ENCODE peak calls at places on chromosome 5, in four cellular contexts. B is GM12878, Q is HL-60, C is K562. T is an unnamed sample.

GRCh38 chr5:96548941-96549340 is 113.2 kb upstream of the CAST start:
- DNase-seq in B (no peak), Q (no peak), C (no peak), T (no peak)

GRCh38 chr5:169006206-169006605 is 294.7 kb downstream of the SLIT3 start:
- DNase-seq in B (no peak), Q (no peak), C (no peak), T (no peak)

GRCh38 chr5:126884269-126884819 is 107.4 kb downstream of the LMNB1 start:
- DNase-seq in B (no peak), Q (no peak), C (peak), T (no peak)

GRCh38 chr5:173499471-173500212 is 116.8 kb downstream of the BOD1 start:
- DNase-seq in B (no peak), Q (no peak), C (no peak), T (no peak)

GRCh38 chr5:42555797-42556196 is 132.6 kb downstream of the GHR start:
- DNase-seq in B (no peak), Q (no peak), C (no peak), T (no peak)

GRCh38 chr5:10479226-10479721 is 37.6 kb downstream of the ROPN1L start:
- DNase-seq in B (no peak), Q (no peak), C (no peak), T (no peak)

GRCh38 chr5:10511741-10512640 is 51.9 kb upstream of the ANKRD33B start:
- DNase-seq in B (no peak), Q (no peak), C (no peak), T (no peak)

GRCh38 chr5:92801921-92802320 is 779.1 kb downstream of the NR2F1-AS1 start:
- DNase-seq in B (no peak), Q (no peak), C (no peak), T (no peak)

GRCh38 chr5:42881416-42882109 is 69.9 kb upstream of the SELENOP start:
- DNase-seq in B (no peak), Q (no peak), C (no peak), T (no peak)

GRCh38 chr5:112614986-112615385 is 122.7 kb upstream of the APC start:
- DNase-seq in B (no peak), Q (no peak), C (no peak), T (no peak)

GRCh38 chr5:40559306-40559705 is 120.4 kb upstream of the PTGER4 start:
- DNase-seq in B (no peak), Q (no peak), C (no peak), T (no peak)

GRCh38 chr5:80070338-80071056 is 35.3 kb downstream of the THBS4 start:
- DNase-seq in B (peak), Q (no peak), C (no peak), T (no peak)
- TF ChIP-seq POLR2AphosphoS5 in B (no peak), Q (no peak), C (no peak), T (no peak)

GRCh38 chr5:34057118-34057517 is 14.1 kb upstream of the C1QTNF3 start:
- DNase-seq in B (no peak), Q (no peak), C (no peak), T (no peak)

GRCh38 chr5:34055671-34056070 is 12.7 kb upstream of the C1QTNF3 start:
- DNase-seq in B (no peak), Q (no peak), C (no peak), T (no peak)

GRCh38 chr5:34059997-34060396 is 17.0 kb upstream of the C1QTNF3 start:
- DNase-seq in B (no peak), Q (no peak), C (no peak), T (no peak)

GRCh38 chr5:34058532-34058931 is 15.5 kb upstream of the C1QTNF3 start:
- DNase-seq in B (no peak), Q (no peak), C (no peak), T (no peak)

DNA sequence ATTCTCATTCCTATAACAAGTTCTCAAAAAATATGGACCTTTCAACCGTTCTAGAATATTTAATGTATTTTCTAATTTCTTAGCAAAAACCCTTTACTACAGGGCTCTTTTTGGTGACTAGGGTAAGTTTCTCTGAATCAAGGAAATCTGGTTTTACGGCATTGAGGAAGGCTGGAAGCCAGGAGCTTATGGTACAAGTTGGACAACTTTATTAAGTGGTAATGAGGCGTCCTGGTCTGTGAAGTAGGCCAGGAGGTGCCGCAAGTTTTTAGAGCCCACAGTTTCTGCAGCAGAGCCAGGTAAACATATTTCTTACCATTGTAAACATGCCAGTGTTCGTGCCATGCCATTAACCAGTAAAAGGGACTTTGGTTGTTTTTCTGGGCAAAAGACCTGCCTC is 14.6 kb upstream of the C1QTNF3 start:
- DNase-seq in B (no peak), Q (no peak), C (no peak), T (no peak)
- TF ChIP-seq SPI1 in B (no peak), Q (no peak), C (no peak), T (no peak)

GRCh38 chr5:67455987-67456386 is 259.4 kb upstream of the CD180 start:
- DNase-seq in B (no peak), Q (no peak), C (no peak), T (no peak)

GRCh38 chr5:67453526-67453925 is 256.9 kb upstream of the CD180 start:
- DNase-seq in B (no peak), Q (no peak), C (no peak), T (no peak)

GRCh38 chr5:67459233-67459632 is 262.6 kb upstream of the CD180 start:
- DNase-seq in B (no peak), Q (no peak), C (no peak), T (no peak)

GRCh38 chr5:67451640-67452279 is 255.2 kb upstream of the CD180 start:
- DNase-seq in B (no peak), Q (no peak), C (no peak), T (no peak)

GRCh38 chr5:67454957-67455561 is 258.5 kb upstream of the CD180 start:
- DNase-seq in B (no peak), Q (no peak), C (no peak), T (no peak)
- TF ChIP-seq POLR2AphosphoS5 in B (no peak), Q (no peak), C (no peak), T (no peak)

DNA sequence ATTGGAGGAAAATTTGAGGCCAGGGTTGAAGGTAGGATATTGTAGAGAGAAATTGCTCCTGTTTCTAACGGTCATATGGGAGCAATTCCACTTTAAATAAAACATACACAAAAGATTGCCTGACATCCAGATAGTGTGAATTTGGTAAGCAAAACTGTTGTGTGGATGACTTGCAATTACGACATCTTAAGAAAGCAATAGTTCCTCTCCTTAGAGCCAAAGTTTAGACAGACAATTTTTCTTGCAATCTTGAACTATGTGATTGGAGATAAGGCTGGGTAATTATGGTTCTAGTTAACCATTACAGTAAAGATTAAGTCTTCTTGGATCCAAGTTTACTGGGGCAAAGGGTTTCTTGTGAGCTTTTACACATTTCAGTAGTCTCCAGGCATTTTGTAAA is 1080.6 kb upstream of the CDH6 start:
- DNase-seq in B (no peak), Q (no peak), C (no peak), T (no peak)
- TF ChIP-seq SPI1 in B (no peak), Q (no peak), C (no peak), T (no peak)